ENCODE peak calls at places on chromosomes 12 and 14, in eight cellular contexts. D is neural crest cell; I is tibial artery; C is upper lobe of right lung; V is keratinocyte; W is AG04449; F is transverse colon; K is activated CD8-positive, alpha-beta T cell treated with anti-CD3 and anti-CD28 coated beads for 36 hours. Z is an unnamed sample.
A peak's percentile ranks its signal among the peaks of the same experiment; 100 is the strongest.

GRCh38 chr14:103091883-103092222 is 2.7 kb upstream of the EXOC3L4 start:
- DNase-seq in D (no peak), I (no peak), C (no peak), V (no peak), W (no peak), F (no peak), K (no peak), Z (no peak)

GRCh38 chr12:69512820-69513219 is 42.6 kb downstream of the FRS2 start:
- DNase-seq in D (no peak), I (no peak), C (no peak), V (no peak), W (no peak), F (no peak), K (no peak), Z (no peak)

GRCh38 chr12:76007640-76008039 is 23.9 kb downstream of the PHLDA1 start:
- DNase-seq in D (no peak), I (no peak), C (no peak), V (no peak), W (no peak), F (no peak), K (no peak), Z (no peak)

GRCh38 chr12:107337354-107338095 is 244.2 kb upstream of the CRY1 start:
- DNase-seq in D (no peak), I (no peak), C (no peak), V (no peak), W (no peak), F (no peak), K (peak; percentile 78), Z (no peak)

GRCh38 chr14:51653096-51653814 is 1.5 kb downstream of the FRMD6 start:
- DNase-seq in D (no peak), I (no peak), C (no peak), V (no peak), W (no peak), F (no peak), K (peak; percentile 14), Z (peak; percentile 21)

GRCh38 chr12:27571463-27571862 is 47.5 kb downstream of the PPFIBP1 start:
- DNase-seq in D (no peak), I (no peak), C (no peak), V (no peak), W (peak; percentile 65), F (no peak), K (no peak), Z (no peak)

GRCh38 chr12:78036889-78037288 is 206.2 kb downstream of the NAV3 start:
- DNase-seq in D (no peak), I (no peak), C (no peak), V (no peak), W (no peak), F (no peak), K (no peak), Z (no peak)

GRCh38 chr12:66418908-66419307 is 116.6 kb downstream of the HELB start:
- DNase-seq in D (no peak), I (no peak), C (no peak), V (no peak), W (no peak), F (no peak), K (no peak), Z (no peak)

GRCh38 chr12:68189766-68190700 is 30.5 kb upstream of the IFNG start:
- DNase-seq in D (no peak), I (no peak), C (no peak), V (no peak), W (no peak), F (no peak), K (peak; percentile 68), Z (no peak)

GRCh38 chr12:104055686-104056388 is 5.8 kb upstream of the GLT8D2 start:
- DNase-seq in D (no peak), I (no peak), C (peak; percentile 81), V (no peak), W (no peak), F (peak; percentile 58), K (no peak), Z (no peak)

GRCh38 chr12:68175566-68176033 is 16.1 kb upstream of the IFNG start:
- DNase-seq in D (no peak), I (no peak), C (no peak), V (no peak), W (no peak), F (peak; percentile 7), K (peak; percentile 83), Z (peak; percentile 5)

GRCh38 chr14:21924479-21924878 is 250.9 kb upstream of the OR4E1 start:
- DNase-seq in D (no peak), I (no peak), C (no peak), V (no peak), W (no peak), F (peak; percentile 42), K (peak; percentile 78), Z (no peak)

GRCh38 chr12:18141583-18141982 is 51.6 kb upstream of the RERGL start:
- DNase-seq in D (no peak), I (no peak), C (no peak), V (peak; percentile 17), W (no peak), F (no peak), K (no peak), Z (no peak)

GRCh38 chr12:96810477-96810876 is 96.6 kb upstream of the NEDD1 start:
- DNase-seq in D (no peak), I (no peak), C (no peak), V (no peak), W (no peak), F (no peak), K (no peak), Z (no peak)

GRCh38 chr12:63525831-63526230 is 142.5 kb downstream of the DPY19L2 start:
- DNase-seq in D (no peak), I (no peak), C (no peak), V (no peak), W (no peak), F (no peak), K (no peak), Z (no peak)

GRCh38 chr14:71833476-71833875 is 98.8 kb upstream of the RGS6 start:
- DNase-seq in D (no peak), I (no peak), C (no peak), V (no peak), W (no peak), F (peak; percentile 15), K (no peak), Z (no peak)

GRCh38 chr12:9149372-9149771 is 33.7 kb upstream of the A2M start:
- DNase-seq in D (no peak), I (no peak), C (no peak), V (no peak), W (no peak), F (no peak), K (peak; percentile 3), Z (no peak)

GRCh38 chr12:67772276-67773169 is 124.0 kb downstream of the DYRK2 start:
- DNase-seq in D (peak; percentile 13), I (no peak), C (no peak), V (no peak), W (peak; percentile 49), F (no peak), K (no peak), Z (peak; percentile 28)

GRCh38 chr14:70358631-70359030 is 852 bp downstream of the COX16 start:
- DNase-seq in D (no peak), I (no peak), C (no peak), V (no peak), W (no peak), F (no peak), K (no peak), Z (no peak)

GRCh38 chr12:89959188-89959587 is 250.6 kb upstream of the ATP2B1 start:
- DNase-seq in D (no peak), I (no peak), C (no peak), V (no peak), W (no peak), F (no peak), K (no peak), Z (no peak)

GRCh38 chr12:89960011-89960507 is 251.4 kb upstream of the ATP2B1 start:
- DNase-seq in D (no peak), I (no peak), C (no peak), V (peak; percentile 52), W (no peak), F (no peak), K (peak; percentile 47), Z (no peak)

GRCh38 chr12:89965993-89966392 is 257.4 kb upstream of the ATP2B1 start:
- DNase-seq in D (no peak), I (no peak), C (no peak), V (no peak), W (no peak), F (no peak), K (no peak), Z (no peak)

GRCh38 chr12:89960607-89961394 is 252.2 kb upstream of the ATP2B1 start:
- DNase-seq in D (no peak), I (no peak), C (no peak), V (no peak), W (no peak), F (peak; percentile 84), K (peak; percentile 23), Z (no peak)

DNA sequence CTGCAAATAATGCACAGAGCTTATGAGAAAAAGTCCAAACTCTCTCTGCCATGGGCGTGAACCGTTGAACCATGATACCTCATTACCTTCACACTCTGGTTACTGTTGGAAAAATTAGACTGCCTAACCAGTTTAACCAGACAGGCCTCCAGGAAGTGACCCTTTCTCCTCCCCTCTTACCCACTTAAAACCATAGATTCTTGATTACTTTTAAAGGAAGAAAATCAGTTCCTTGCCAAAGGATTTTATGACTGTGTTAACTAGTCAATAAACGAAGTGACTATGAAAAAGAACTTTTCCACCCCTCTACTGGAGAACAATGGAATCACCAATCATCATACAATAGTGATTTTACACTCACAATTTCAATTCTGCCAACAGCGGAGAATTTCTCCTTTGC is 254.0 kb upstream of the ATP2B1 start:
- DNase-seq in D (no peak), I (no peak), C (no peak), V (no peak), W (no peak), F (peak; percentile 46), K (no peak), Z (no peak)
- TF ChIP-seq CTCF in D (peak; percentile 41), I (no peak), C (peak; percentile 18), V (no peak), W (no peak), F (peak; percentile 78), K (peak; percentile 34), Z (peak; percentile 66)

GRCh38 chr12:46944104-46944503 is 118.3 kb upstream of the SLC38A4 start:
- DNase-seq in D (no peak), I (no peak), C (no peak), V (no peak), W (no peak), F (no peak), K (no peak), Z (no peak)
- TF ChIP-seq CTCF in D (no peak), I (no peak), C (no peak), V (peak; percentile 67), W (peak; percentile 34), F (no peak), K (no peak), Z (no peak)

GRCh38 chr12:41663487-41664258 is 475.6 kb downstream of the PDZRN4 start:
- DNase-seq in D (no peak), I (no peak), C (no peak), V (no peak), W (no peak), F (no peak), K (no peak), Z (peak; percentile 9)
- TF ChIP-seq CTCF in D (peak; percentile 68), I (peak; percentile 23), C (peak; percentile 51), V (peak; percentile 16), W (no peak), F (peak; percentile 19), K (no peak), Z (peak; percentile 67)

DNA sequence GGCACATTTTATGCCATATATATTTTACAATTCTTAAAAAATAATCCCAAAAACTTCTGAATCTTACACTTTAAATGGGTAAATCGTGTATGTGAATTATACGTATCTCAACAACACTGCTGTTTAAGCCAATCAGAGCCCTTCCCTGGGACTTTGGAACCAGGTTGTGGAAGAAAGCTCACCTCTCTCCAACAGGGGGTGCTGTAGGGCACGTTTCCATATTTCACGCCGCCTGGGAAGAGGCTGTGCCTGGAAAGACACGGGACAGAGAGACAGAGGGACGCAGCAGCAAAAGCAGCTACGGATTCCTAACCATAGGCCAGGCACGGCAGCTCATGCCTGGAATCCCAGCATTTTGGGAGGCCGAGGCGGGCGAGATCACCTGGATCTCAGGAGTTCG is 29.4 kb upstream of the FBRSL1 start:
- DNase-seq in D (no peak), I (no peak), C (no peak), V (no peak), W (no peak), F (no peak), K (peak; percentile 40), Z (peak; percentile 43)
- TF ChIP-seq CTCF in D (peak; percentile 55), I (no peak), C (peak; percentile 19), V (peak; percentile 23), W (no peak), F (peak; percentile 10), K (peak; percentile 64), Z (peak; percentile 61)